ENCODE peak calls at places on chromosomes 12 and 14, in six cellular contexts. W, M, U, P, S and E are unnamed samples.
A peak's percentile ranks its signal among the peaks of the same experiment; 100 is the strongest.

GRCh38 chr12:304815-305214 is 42.2 kb upstream of the SLC6A13 start:
- DNase-seq in U (no peak), S (peak; percentile 45), W (no peak), M (no peak), P (no peak), E (no peak)

GRCh38 chr12:67091204-67091603 is 178.0 kb upstream of the CAND1 start:
- DNase-seq in U (no peak), W (no peak), P (no peak), S (no peak), M (no peak), E (no peak)

GRCh38 chr14:30874120-30874998 is at the start of gene COCH:
- DNase-seq in M (no peak), P (no peak), W (peak; percentile 82), U (peak; percentile 87), S (no peak), E (no peak)

GRCh38 chr12:112309797-112310196 is 72.4 kb downstream of the HECTD4 start:
- DNase-seq in P (no peak), M (no peak), W (no peak), U (peak; percentile 40), S (no peak), E (no peak)

GRCh38 chr12:12586879-12587675 is 24.4 kb upstream of the DUSP16 start:
- DNase-seq in P (no peak), S (no peak), U (no peak), M (no peak), W (no peak), E (no peak)

GRCh38 chr12:82517808-82518207 is 159.5 kb downstream of the METTL25 start:
- DNase-seq in S (no peak), W (no peak), M (no peak), P (no peak), U (peak; percentile 7), E (no peak)

GRCh38 chr12:1170411-1170810 is 179.4 kb downstream of the ERC1 start:
- DNase-seq in S (no peak), W (no peak), U (no peak), M (no peak), P (no peak), E (no peak)

GRCh38 chr12:112524676-112525425 is 106.1 kb downstream of the PTPN11 start:
- DNase-seq in W (no peak), M (peak; percentile 31), S (peak; percentile 34), U (no peak), P (no peak), E (peak; percentile 43)

GRCh38 chr12:127386723-127387122 is 880.2 kb upstream of the TMEM132C start:
- DNase-seq in U (no peak), W (no peak), M (no peak), P (no peak), S (no peak), E (no peak)

GRCh38 chr14:61563162-61563511 is 132.2 kb upstream of the HIF1A start:
- DNase-seq in P (no peak), M (no peak), U (no peak), S (no peak), W (no peak), E (no peak)

GRCh38 chr14:41167040-41167439 is 439.6 kb upstream of the LRFN5 start:
- DNase-seq in U (no peak), P (no peak), M (no peak), W (no peak), S (no peak), E (no peak)

GRCh38 chr12:130249376-130249775 is 87.1 kb downstream of the FZD10 start:
- DNase-seq in W (no peak), U (no peak), P (no peak), S (no peak), M (no peak), E (no peak)

GRCh38 chr12:100741084-100741711 is 53.4 kb upstream of the ANO4 start:
- DNase-seq in W (peak; percentile 41), S (peak; percentile 8), M (peak; percentile 43), U (peak; percentile 24), P (no peak), E (no peak)

GRCh38 chr14:62691613-62692489 is 353.4 kb downstream of the KCNH5 start:
- DNase-seq in W (no peak), S (peak; percentile 87), U (no peak), M (peak; percentile 92), P (no peak), E (peak; percentile 38)

GRCh38 chr12:58728397-58728796 is 191.9 kb downstream of the LRIG3 start:
- DNase-seq in U (no peak), P (no peak), S (no peak), W (no peak), M (no peak), E (no peak)

GRCh38 chr12:16788888-16789790 is 183.2 kb upstream of the LMO3 start:
- DNase-seq in W (peak; percentile 27), U (peak; percentile 20), P (no peak), S (no peak), M (no peak), E (no peak)